ENCODE peak calls at places on chromosomes 16 and 17, in five cellular contexts. B is endodermal cell; S is activated T-helper 1 cell treated with anti-CD3 and anti-CD28 coated beads, Interleukin-12 subunit alpha, Interleukin-12 subunit beta, Interleukin-2, Interleukin-4 antibody, amounts not matched to agents 30 ng/mL and 10 ng/mL and 1 ng/mL, durations not matched to agents 14 hours and 24 hours and 36 hours; E is germinal center; K is heart left ventricle. D is an unnamed sample.

GRCh38 chr16:2152695-2153506 is 2.7 kb upstream of the TRAF7 start:
- DNase-seq in S (no peak), K (no peak), B (peak; percentile 67), E (no peak), D (no peak)

GRCh38 chr16:67632415-67633172 is 12.3 kb upstream of the CARMIL2 start:
- DNase-seq in K (peak; percentile 51), S (no peak), B (no peak), E (no peak), D (no peak)

GRCh38 chr17:74116087-74116717 is 87.3 kb upstream of the RPL38 start:
- DNase-seq in B (peak; percentile 91), S (no peak), K (no peak), E (no peak), D (no peak)

GRCh38 chr16:80299416-80299815 is 241.4 kb upstream of the DYNLRB2 start:
- DNase-seq in E (no peak), B (no peak), K (no peak), S (no peak), D (no peak)

GRCh38 chr16:57264381-57264780 is 19.3 kb downstream of the ARL2BP start:
- DNase-seq in K (no peak), E (no peak), S (no peak), B (peak; percentile 22), D (peak; percentile 10)

GRCh38 chr16:77063617-77064016 is 127.4 kb upstream of the MON1B start:
- DNase-seq in K (no peak), S (no peak), E (no peak), B (no peak), D (no peak)

GRCh38 chr16:83953796-83954576 is 946 bp downstream of the OSGIN1 start:
- DNase-seq in S (no peak), K (no peak), B (peak; percentile 76), E (peak; percentile 19), D (no peak)

GRCh38 chr17:77580531-77580930 is 378.0 kb upstream of the TNRC6C start:
- DNase-seq in B (peak; percentile 18), E (no peak), K (no peak), S (no peak), D (no peak)

GRCh38 chr17:33151565-33151964 is 141.5 kb downstream of the ASIC2 start:
- DNase-seq in K (no peak), E (no peak), S (no peak), B (no peak), D (no peak)

GRCh38 chr17:27423651-27424050 is 32.6 kb upstream of the KSR1 start:
- DNase-seq in E (no peak), S (no peak), K (no peak), B (no peak), D (no peak)

GRCh38 chr17:18093616-18094408 is 6.1 kb downstream of the DRG2 start:
- DNase-seq in B (peak; percentile 79), E (no peak), K (peak; percentile 41), S (no peak), D (no peak)

GRCh38 chr17:35166526-35166925 is 18.9 kb downstream of the UNC45B start:
- DNase-seq in B (no peak), E (no peak), K (no peak), S (no peak), D (no peak)

GRCh38 chr16:19583665-19584300 is 28.3 kb downstream of the VPS35L start:
- DNase-seq in E (peak; percentile 19), K (no peak), B (peak; percentile 54), S (no peak), D (no peak)

GRCh38 chr16:51762081-51762995 is 611.3 kb upstream of the SALL1 start:
- DNase-seq in B (peak; percentile 93), K (peak; percentile 49), S (peak; percentile 5), E (peak; percentile 50), D (peak; percentile 90)

GRCh38 chr16:87951550-87952538 is 610 bp downstream of the BANP start:
- DNase-seq in K (peak; percentile 49), B (peak; percentile 46), E (no peak), S (no peak), D (peak; percentile 59)

GRCh38 chr17:6823011-6823442 is 8.5 kb downstream of the TEKT1 start:
- DNase-seq in B (no peak), K (no peak), S (no peak), E (no peak), D (no peak)

GRCh38 chr17:77495575-77495974 is 354.8 kb downstream of the SEC14L1 start:
- DNase-seq in E (no peak), K (peak; percentile 13), B (peak; percentile 26), S (no peak), D (no peak)

GRCh38 chr16:88910284-88911147 is 44.1 kb upstream of the PABPN1L start:
- DNase-seq in B (no peak), K (no peak), S (no peak), E (no peak), D (no peak)

GRCh38 chr16:4506450-4506849 is 30.3 kb downstream of the HMOX2 start:
- DNase-seq in S (peak; percentile 51), B (peak; percentile 83), E (peak; percentile 71), K (peak; percentile 58), D (no peak)

GRCh38 chr17:29107084-29107483 is 64.1 kb downstream of the PIPOX start:
- DNase-seq in E (no peak), K (no peak), B (no peak), S (no peak), D (no peak)

GRCh38 chr16:70656712-70657263 is 10.4 kb downstream of the IL34 start:
- DNase-seq in S (no peak), E (no peak), B (peak; percentile 73), K (no peak), D (no peak)

GRCh38 chr17:18182978-18183333 is 672 bp upstream of the ALKBH5 start:
- DNase-seq in K (peak; percentile 88), E (peak; percentile 81), B (no peak), S (peak; percentile 81), D (peak; percentile 92)

GRCh38 chr17:31313982-31314787 is at the start of gene EVI2B:
- DNase-seq in E (peak; percentile 13), B (no peak), S (no peak), K (no peak), D (no peak)

GRCh38 chr17:33169580-33170285 is 123.4 kb downstream of the ASIC2 start:
- DNase-seq in B (no peak), K (no peak), S (no peak), E (no peak), D (no peak)

GRCh38 chr17:41530062-41531048 is 2.2 kb upstream of the KRT19 start:
- DNase-seq in K (no peak), S (no peak), E (no peak), B (peak; percentile 90), D (peak; percentile 11)